ENCODE peak calls at places on chromosome 10, in ten cellular contexts. O is mammary epithelial cell, U is HCT116, W is cardiac fibroblast, R is mesothelial cell of epicardium, D is heart left ventricle, N is OCI-LY7, S is psoas muscle, T is kidney, V is GM13976. G is an unnamed sample.

GRCh38 chr10:86062151-86062550 is 304.4 kb downstream of the GRID1 start:
- DNase-seq in W (no peak), V (no peak), U (no peak), S (no peak), T (no peak), D (no peak), O (no peak), R (no peak), N (no peak), G (no peak)

GRCh38 chr10:72277340-72277995 is 3.7 kb downstream of the DDIT4 start:
- DNase-seq in R (no peak), D (no peak), T (no peak), U (no peak), N (no peak), S (no peak), W (no peak), O (no peak), V (no peak), G (no peak)

GRCh38 chr10:79979973-79980687 is 31.2 kb upstream of the SFTPD start:
- DNase-seq in D (no peak), W (no peak), V (no peak), T (no peak), R (no peak), O (no peak), S (no peak), N (no peak), U (no peak), G (no peak)

GRCh38 chr10:3095373-3096139 is 28.2 kb downstream of the PFKP start:
- DNase-seq in W (peak), N (no peak), O (peak), R (no peak), T (peak), V (peak), U (peak), D (peak), S (no peak), G (no peak)

GRCh38 chr10:63236113-63236935 is 103.2 kb downstream of the NRBF2 start:
- DNase-seq in V (peak), T (no peak), R (no peak), N (peak), O (peak), S (no peak), D (no peak), U (peak), W (peak), G (no peak)

GRCh38 chr10:88687853-88688467 is 18.1 kb upstream of the LIPK start:
- DNase-seq in O (no peak), T (no peak), S (no peak), D (no peak), V (peak), W (peak), U (peak), R (no peak), N (peak), G (no peak)

GRCh38 chr10:87771871-87772500 is 46.0 kb downstream of the ATAD1 start:
- DNase-seq in N (peak), S (no peak), W (peak), U (no peak), O (peak), V (peak), R (no peak), D (no peak), T (no peak), G (no peak)

GRCh38 chr10:29788113-29788512 is 153.3 kb upstream of the SVIL start:
- DNase-seq in N (no peak), V (no peak), O (no peak), S (no peak), T (no peak), W (no peak), R (no peak), U (no peak), D (no peak), G (no peak)

GRCh38 chr10:22603581-22603980 is 110.8 kb downstream of the PIP4K2A start:
- DNase-seq in O (no peak), T (no peak), S (no peak), N (no peak), D (no peak), V (no peak), U (no peak), W (no peak), R (no peak), G (no peak)

GRCh38 chr10:79435271-79436065 is 10.0 kb downstream of the ZCCHC24 start:
- DNase-seq in W (no peak), U (no peak), R (no peak), N (no peak), O (no peak), S (peak), D (peak), V (no peak), T (peak), G (no peak)

GRCh38 chr10:50437248-50437647 is 185.9 kb upstream of the ASAH2 start:
- DNase-seq in W (no peak), T (no peak), U (no peak), R (no peak), D (no peak), N (no peak), S (no peak), O (no peak), V (no peak), G (no peak)

GRCh38 chr10:50855015-50855414 is 30.4 kb downstream of the A1CF start:
- DNase-seq in O (peak), T (no peak), V (no peak), W (no peak), D (no peak), N (no peak), U (no peak), S (no peak), R (no peak), G (no peak)

GRCh38 chr10:62180677-62181076 is 88.0 kb downstream of the RTKN2 start:
- DNase-seq in O (no peak), T (no peak), W (no peak), S (no peak), V (no peak), U (no peak), N (no peak), R (no peak), D (no peak), G (no peak)

GRCh38 chr10:75191821-75192568 is 18.6 kb upstream of the VDAC2 start:
- DNase-seq in T (peak), V (no peak), O (peak), R (no peak), D (peak), S (peak), N (no peak), W (peak), U (no peak), G (no peak)

GRCh38 chr10:129963831-129964501 is at the start of gene EBF3:
- DNase-seq in S (peak), O (peak), R (peak), V (no peak), D (peak), T (peak), N (no peak), W (peak), U (no peak), G (peak)

GRCh38 chr10:102371295-102371694 is 24.2 kb upstream of the NFKB2 start:
- DNase-seq in R (no peak), W (no peak), O (no peak), T (no peak), V (no peak), S (no peak), D (no peak), U (no peak), N (no peak), G (no peak)

GRCh38 chr10:101749033-101749432 is 26.9 kb downstream of the FGF8 start:
- DNase-seq in U (peak), S (no peak), O (no peak), N (no peak), D (no peak), V (no peak), T (no peak), W (no peak), R (no peak), G (peak)

GRCh38 chr10:129467346-129468119 is 492 bp downstream of the MGMT start:
- DNase-seq in W (peak), O (peak), R (no peak), U (no peak), S (no peak), V (no peak), N (peak), T (no peak), D (peak), G (no peak)

GRCh38 chr10:68154211-68154497 is 44.9 kb downstream of the MYPN start:
- DNase-seq in V (no peak), D (peak), T (no peak), O (no peak), S (peak), U (no peak), R (no peak), N (peak), W (peak), G (no peak)

GRCh38 chr10:33434948-33435347 is 100.5 kb upstream of the NRP1 start:
- DNase-seq in D (no peak), O (no peak), T (no peak), S (no peak), R (no peak), U (no peak), N (no peak), W (no peak), V (no peak), G (no peak)

GRCh38 chr10:132400547-132401151 is 3.6 kb downstream of the PWWP2B start:
- DNase-seq in S (peak), T (peak), O (no peak), D (no peak), V (no peak), N (no peak), R (no peak), W (no peak), U (no peak), G (no peak)

GRCh38 chr10:131056781-131057180 is 254.7 kb downstream of the TCERG1L start:
- DNase-seq in U (no peak), D (no peak), N (no peak), O (no peak), V (no peak), T (no peak), S (no peak), R (no peak), W (no peak), G (no peak)

GRCh38 chr10:129774082-129774735 is 189.9 kb downstream of the EBF3 start:
- DNase-seq in N (no peak), D (no peak), R (peak), V (no peak), W (no peak), O (no peak), S (no peak), U (no peak), T (peak), G (no peak)

GRCh38 chr10:36888925-36889573 is 236.3 kb upstream of the ANKRD30A start:
- DNase-seq in V (peak), N (peak), S (no peak), W (peak), D (no peak), O (peak), T (no peak), U (peak), R (no peak), G (peak)

GRCh38 chr10:97875391-97875790 is 25.7 kb downstream of the GOLGA7B start:
- DNase-seq in S (no peak), R (no peak), V (no peak), U (no peak), O (no peak), W (no peak), D (peak), N (no peak), T (no peak), G (no peak)

GRCh38 chr10:43078986-43079273 is 2.1 kb downstream of the RET start:
- DNase-seq in N (peak), W (peak), T (no peak), O (no peak), V (peak), S (peak), D (peak), U (no peak), R (no peak), G (peak)

GRCh38 chr10:47159361-47160228 is 140.4 kb upstream of the GDF10 start:
- DNase-seq in O (no peak), S (no peak), U (no peak), W (no peak), T (no peak), R (no peak), D (no peak), N (no peak), V (no peak), G (no peak)

GRCh38 chr10:70729763-70730357 is 55.3 kb downstream of the TBATA start:
- DNase-seq in N (no peak), V (no peak), W (no peak), S (no peak), U (no peak), R (no peak), T (no peak), O (no peak), D (no peak), G (no peak)

GRCh38 chr10:70666960-70667798 is 5.1 kb upstream of the ADAMTS14 start:
- DNase-seq in R (no peak), O (no peak), V (no peak), S (no peak), W (no peak), N (no peak), T (no peak), D (no peak), U (no peak), G (no peak)

GRCh38 chr10:31147220-31147608 is 115.5 kb upstream of the ZNF438 start:
- DNase-seq in D (peak), N (no peak), W (peak), S (no peak), R (no peak), T (no peak), O (peak), V (no peak), U (peak), G (no peak)

GRCh38 chr10:47379445-47379785 is 4.7 kb downstream of the ZNF488 start:
- DNase-seq in R (peak), O (no peak), N (no peak), U (no peak), T (no peak), W (no peak), D (no peak), V (peak), S (peak), G (no peak)

GRCh38 chr10:102352066-102352715 is 43.3 kb upstream of the NFKB2 start:
- DNase-seq in R (peak), W (peak), V (peak), N (peak), T (no peak), O (peak), D (peak), S (peak), U (peak), G (peak)

GRCh38 chr10:93600861-93601773 is at the start of gene RBP4:
- DNase-seq in T (peak), N (no peak), V (no peak), S (peak), O (no peak), D (no peak), U (no peak), R (peak), W (peak), G (peak)

GRCh38 chr10:26311383-26311940 is 94.9 kb downstream of the GAD2 start:
- DNase-seq in D (no peak), R (no peak), U (peak), W (no peak), S (no peak), V (no peak), N (peak), O (no peak), T (no peak), G (peak)

GRCh38 chr10:116947838-116948529 is 57.0 kb downstream of the SHTN1 start:
- DNase-seq in D (no peak), S (no peak), N (no peak), U (peak), T (no peak), V (no peak), W (peak), O (peak), R (no peak), G (peak)

GRCh38 chr10:14389981-14390590 is 59.4 kb upstream of the FRMD4A start:
- DNase-seq in R (no peak), D (no peak), T (no peak), N (no peak), V (peak), W (no peak), S (no peak), O (peak), U (no peak), G (no peak)

GRCh38 chr10:60237977-60238376 is 151.7 kb downstream of the ANK3 start:
- DNase-seq in D (no peak), O (peak), N (peak), U (no peak), S (no peak), V (peak), T (no peak), R (no peak), W (peak), G (no peak)

GRCh38 chr10:25934673-25935139 is 677 bp downstream of the MYO3A start:
- DNase-seq in O (no peak), T (peak), W (no peak), R (peak), U (no peak), D (no peak), S (no peak), N (no peak), V (peak), G (peak)

GRCh38 chr10:34916368-34916767 is 101.3 kb upstream of the PARD3 start:
- DNase-seq in R (no peak), T (no peak), D (no peak), N (no peak), S (no peak), U (no peak), O (peak), W (peak), V (no peak), G (no peak)

GRCh38 chr10:21399392-21400015 is 126.0 kb downstream of the SKIDA1 start:
- DNase-seq in V (no peak), R (peak), S (no peak), U (no peak), W (peak), T (no peak), D (no peak), O (peak), N (no peak), G (no peak)

GRCh38 chr10:104317195-104318095 is 20.8 kb downstream of the ITPRIP start:
- DNase-seq in N (peak), O (peak), T (peak), W (peak), S (peak), U (no peak), D (no peak), R (no peak), V (no peak), G (no peak)
- TF ChIP-seq CTCF in N (peak), O (no peak), T (no peak), W (no peak), S (no peak), U (no peak), D (no peak), R (no peak), V (no peak), G (no peak)

GRCh38 chr10:16520900-16521299 is 779 bp downstream of the C1QL3 start:
- DNase-seq in V (peak), U (no peak), T (peak), D (no peak), W (peak), R (peak), S (peak), O (peak), N (no peak), G (peak)
- TF ChIP-seq CTCF in V (peak), U (no peak), T (no peak), D (no peak), W (peak), R (no peak), S (no peak), O (peak), N (no peak), G (no peak)

GRCh38 chr10:123449234-123449962 is 216.8 kb upstream of the GPR26 start:
- DNase-seq in O (no peak), S (no peak), U (no peak), T (no peak), W (no peak), V (no peak), R (no peak), N (no peak), D (no peak), G (no peak)

GRCh38 chr10:123454987-123455386 is 211.2 kb upstream of the GPR26 start:
- DNase-seq in S (no peak), O (no peak), R (no peak), W (no peak), U (no peak), N (no peak), D (no peak), V (no peak), T (no peak), G (no peak)

GRCh38 chr10:123455861-123456260 is 210.3 kb upstream of the GPR26 start:
- DNase-seq in N (no peak), D (no peak), V (no peak), S (no peak), R (no peak), O (no peak), T (no peak), U (no peak), W (no peak), G (no peak)

GRCh38 chr10:123451206-123451605 is 214.9 kb upstream of the GPR26 start:
- DNase-seq in U (no peak), D (no peak), R (no peak), N (no peak), S (no peak), W (no peak), V (no peak), O (no peak), T (no peak), G (no peak)

GRCh38 chr10:123451607-123452245 is 214.4 kb upstream of the GPR26 start:
- DNase-seq in W (no peak), S (no peak), N (no peak), R (no peak), T (no peak), V (no peak), D (no peak), U (no peak), O (no peak), G (no peak)
- TF ChIP-seq CTCF in W (no peak), S (no peak), N (no peak), R (no peak), T (no peak), V (no peak), D (no peak), U (no peak), O (no peak), G (no peak)

DNA sequence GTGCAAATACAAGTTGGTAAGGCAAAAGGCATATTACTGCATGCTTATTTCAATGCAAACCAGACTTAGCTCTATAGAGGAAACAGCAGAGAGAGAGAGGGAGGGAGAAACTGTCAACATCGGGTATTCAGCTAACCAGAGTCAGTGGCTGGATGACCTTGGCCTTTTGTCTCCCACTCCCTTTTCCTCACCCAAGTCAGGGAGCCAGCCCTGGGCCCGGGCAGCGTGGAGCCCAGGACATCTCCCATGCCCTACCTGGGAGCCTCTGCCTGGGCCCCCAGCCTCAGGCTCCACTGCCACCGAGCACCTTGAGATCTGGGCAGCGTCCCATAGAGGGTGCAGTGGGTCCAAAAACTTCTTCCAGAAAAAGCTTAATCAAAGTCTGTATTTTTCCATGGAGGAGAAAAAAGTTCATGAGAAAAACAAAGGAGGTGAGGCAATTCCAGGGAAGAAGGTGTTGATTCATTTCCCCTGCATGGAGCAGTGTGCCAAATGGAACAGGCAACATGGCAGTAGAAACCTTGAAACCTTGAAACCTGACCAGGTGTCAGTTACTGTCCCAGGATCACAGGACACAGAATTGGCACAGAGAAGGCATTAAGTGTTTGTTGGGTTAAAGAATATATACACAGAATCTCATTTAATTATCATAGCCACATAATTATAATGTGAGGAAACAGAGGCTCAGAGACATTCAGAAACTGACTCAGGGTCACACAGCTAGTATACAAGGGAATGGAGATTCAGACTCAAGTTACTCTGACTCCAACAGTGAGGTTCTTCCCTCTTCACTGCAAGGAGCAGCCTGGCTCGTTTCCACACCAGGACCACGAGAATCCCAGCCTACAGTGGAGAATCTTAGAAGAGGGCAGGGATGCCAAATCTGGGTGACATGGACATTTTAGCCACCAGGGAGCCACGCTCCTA is 5.8 kb upstream of the NCOA4 start:
- DNase-seq in R (no peak), T (no peak), U (no peak), O (no peak), D (no peak), N (no peak), S (no peak), V (no peak), W (no peak), G (no peak)
- TF ChIP-seq CTCF in R (no peak), T (no peak), U (no peak), O (peak), D (no peak), N (peak), S (no peak), V (no peak), W (peak), G (no peak)

GRCh38 chr10:18406136-18406535 is 245.3 kb downstream of the NSUN6 start:
- DNase-seq in O (no peak), D (no peak), N (no peak), T (no peak), U (peak), V (no peak), S (no peak), W (no peak), R (no peak), G (no peak)
- TF ChIP-seq CTCF in O (no peak), D (no peak), N (no peak), T (no peak), U (no peak), V (no peak), S (no peak), W (no peak), R (no peak), G (no peak)

G was measured in endothelial cell.